ENCODE peak calls at places on chromosomes 4 and X, in five cellular contexts. B is tibial nerve, J is heart left ventricle, V is fibroblast of lung, T is neuronal stem cell. O is an unnamed sample.

GRCh38 chrX:74420194-74421035 is 878 bp upstream of the SLC16A2 start:
- DNase-seq in B (peak; percentile 35), J (peak; percentile 74), V (peak; percentile 56), T (peak; percentile 48), O (no peak)

GRCh38 chr4:94743838-94744237 is 13.9 kb upstream of the BMPR1B start:
- DNase-seq in B (no peak), J (no peak), V (no peak), T (no peak), O (no peak)

GRCh38 chrX:18707442-18708049 is at the start of gene PPEF1:
- DNase-seq in B (no peak), J (no peak), V (no peak), T (no peak), O (no peak)

GRCh38 chr4:3436798-3437581 is 4.8 kb upstream of the HGFAC start:
- DNase-seq in B (no peak), J (no peak), V (peak; percentile 39), T (no peak), O (no peak)

GRCh38 chr4:124157781-124158180 is 554.8 kb downstream of the ANKRD50 start:
- DNase-seq in B (no peak), J (no peak), V (no peak), T (no peak), O (no peak)

GRCh38 chr4:166134285-166134684 is 261.2 kb downstream of the TLL1 start:
- DNase-seq in B (no peak), J (no peak), V (no peak), T (no peak), O (no peak)

GRCh38 chr4:36414248-36414647 is 132.8 kb downstream of the DTHD1 start:
- DNase-seq in B (no peak), J (no peak), V (no peak), T (no peak), O (no peak)

GRCh38 chr4:1487106-1487505 is 80.9 kb upstream of the NKX1-1 start:
- DNase-seq in B (no peak), J (no peak), V (no peak), T (no peak), O (no peak)

GRCh38 chr4:22237155-22237751 is 278.6 kb downstream of the ADGRA3 start:
- DNase-seq in B (no peak), J (no peak), V (peak; percentile 4), T (no peak), O (peak; percentile 61)

GRCh38 chr4:120995611-120996010 is 73.1 kb upstream of the PRDM5 start:
- DNase-seq in B (no peak), J (no peak), V (no peak), T (no peak), O (no peak)

GRCh38 chrX:36909584-36909983 is 98.6 kb upstream of the FAM47C start:
- DNase-seq in B (no peak), J (no peak), V (peak; percentile 50), T (no peak), O (no peak)

GRCh38 chrX:136660896-136661295 is 12.9 kb downstream of the CD40LG start:
- DNase-seq in B (no peak), J (no peak), V (no peak), T (no peak), O (no peak)

GRCh38 chr4:152896819-152897218 is 39.3 kb upstream of the FHDC1 start:
- DNase-seq in B (no peak), J (no peak), V (peak; percentile 55), T (no peak), O (no peak)

GRCh38 chrX:109475174-109475891 is 6.6 kb downstream of the GUCY2F start:
- DNase-seq in B (no peak), J (peak; percentile 9), V (peak; percentile 51), T (peak; percentile 45), O (no peak)

GRCh38 chr4:531721-532565 is 32.9 kb downstream of the PIGG start:
- DNase-seq in B (no peak), J (no peak), V (no peak), T (no peak), O (no peak)

GRCh38 chrX:13068651-13069050 is 24.2 kb upstream of the FAM9C start:
- DNase-seq in B (no peak), J (no peak), V (no peak), T (no peak), O (no peak)

GRCh38 chrX:153775631-153776595 is 4.9 kb upstream of the SRPK3 start:
- DNase-seq in B (no peak), J (peak; percentile 3), V (no peak), T (no peak), O (no peak)

GRCh38 chr4:150305995-150306394 is 227.8 kb downstream of the DCLK2 start:
- DNase-seq in B (no peak), J (no peak), V (peak; percentile 52), T (no peak), O (no peak)

GRCh38 chrX:102899940-102900916 is 36.8 kb upstream of the RAB40AL start:
- DNase-seq in B (peak; percentile 46), J (peak; percentile 10), V (peak; percentile 66), T (peak; percentile 63), O (peak; percentile 20)

GRCh38 chr4:120331486-120332281 is 265.0 kb upstream of the MAD2L1 start:
- DNase-seq in B (no peak), J (no peak), V (peak; percentile 42), T (no peak), O (no peak)

GRCh38 chr4:161799687-161800086 is 364.1 kb downstream of the FSTL5 start:
- DNase-seq in B (no peak), J (no peak), V (peak; percentile 15), T (no peak), O (no peak)

GRCh38 chrX:112819013-112819635 is 21.5 kb downstream of the AMOT start:
- DNase-seq in B (no peak), J (no peak), V (peak; percentile 89), T (no peak), O (no peak)

GRCh38 chr4:116724249-116724648 is 361.1 kb downstream of the TRAM1L1 start:
- DNase-seq in B (no peak), J (no peak), V (no peak), T (no peak), O (no peak)

GRCh38 chrX:16239211-16239610 is 71.9 kb downstream of the MAGEB17 start:
- DNase-seq in B (no peak), J (no peak), V (peak; percentile 61), T (no peak), O (no peak)

GRCh38 chrX:54076903-54077302 is 32.6 kb upstream of the PHF8 start:
- DNase-seq in B (no peak), J (no peak), V (peak; percentile 18), T (no peak), O (no peak)

GRCh38 chr4:1567808-1568581 is 116.1 kb downstream of the FAM53A start:
- DNase-seq in B (no peak), J (no peak), V (no peak), T (no peak), O (no peak)

GRCh38 chr4:5036239-5036638 is 15.0 kb upstream of the STK32B start:
- DNase-seq in B (no peak), J (no peak), V (no peak), T (no peak), O (no peak)

GRCh38 chr4:27760176-27760575 is 899.5 kb downstream of the STIM2 start:
- DNase-seq in B (no peak), J (no peak), V (no peak), T (no peak), O (no peak)

GRCh38 chr4:159360549-159360948 is 257.7 kb downstream of the RAPGEF2 start:
- DNase-seq in B (no peak), J (no peak), V (peak; percentile 89), T (no peak), O (no peak)

DNA sequence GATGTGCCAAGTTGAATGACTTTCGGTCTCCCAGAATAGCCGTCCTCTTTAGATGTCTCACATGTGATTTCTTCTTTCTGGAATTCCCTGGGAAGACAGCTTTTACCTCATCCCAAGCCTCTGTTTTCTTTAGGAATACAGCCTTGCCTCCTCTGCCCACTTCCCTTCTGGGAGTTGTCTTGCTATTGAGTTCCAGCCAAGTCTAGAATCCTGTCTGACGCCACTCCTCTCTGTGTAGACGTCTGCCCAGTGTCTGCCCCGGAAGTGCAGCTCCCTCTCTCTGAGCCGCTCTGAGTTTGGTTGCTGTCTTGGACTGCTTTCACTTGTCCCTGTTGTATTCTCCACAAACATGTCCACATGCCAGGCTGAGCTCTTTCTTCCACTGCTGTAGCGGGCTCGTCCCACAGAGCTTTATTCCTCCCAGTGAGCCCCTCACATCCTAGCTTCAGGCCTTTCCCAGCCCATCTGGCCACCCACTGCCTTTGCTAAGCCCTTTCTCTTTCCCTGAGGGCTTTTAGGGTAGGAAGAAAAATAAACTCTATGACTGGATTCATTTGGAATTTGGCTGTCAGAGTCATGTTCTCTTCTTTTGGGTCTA is 9.0 kb upstream of the IGFBP7 start:
- DNase-seq in B (peak; percentile 37), J (peak; percentile 71), V (peak; percentile 84), T (no peak), O (no peak)
- H3K27ac ChIP-seq in B (peak overlapping the region; percentile 90), J (peak overlapping the region; percentile 86), V (peak overlapping the region; percentile 32), T (no peak overlapping the region), O (no peak overlapping the region)

GRCh38 chr4:107389965-107390364 is 330.1 kb downstream of the PAPSS1 start:
- DNase-seq in B (no peak), J (no peak), V (no peak), T (no peak), O (no peak)

GRCh38 chr4:107391009-107391629 is 328.9 kb downstream of the PAPSS1 start:
- DNase-seq in B (no peak), J (no peak), V (no peak), T (no peak), O (no peak)

GRCh38 chr4:107392380-107392779 is 327.7 kb downstream of the PAPSS1 start:
- DNase-seq in B (no peak), J (no peak), V (no peak), T (no peak), O (no peak)

GRCh38 chr4:107391630-107392028 is 328.4 kb downstream of the PAPSS1 start:
- DNase-seq in B (no peak), J (no peak), V (no peak), T (no peak), O (no peak)

DNA sequence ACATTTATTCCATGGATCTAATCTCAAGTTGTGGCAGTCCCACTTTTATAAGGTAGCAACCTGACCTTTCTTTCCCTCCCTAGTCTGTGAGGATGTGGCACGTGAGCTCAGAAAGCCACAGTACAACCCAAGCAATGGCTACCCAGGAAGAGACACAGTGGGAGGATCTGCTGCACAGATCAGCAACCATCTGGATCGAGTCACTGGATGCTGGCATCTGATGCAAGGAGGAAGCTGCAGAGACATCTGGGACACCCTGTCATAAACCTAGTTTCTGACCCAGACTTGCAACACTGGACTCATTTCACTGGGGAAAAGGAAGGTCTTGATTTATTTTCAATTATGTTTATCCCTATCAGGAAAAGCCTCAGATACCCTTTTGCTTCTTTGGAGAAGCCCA is 327.1 kb downstream of the PAPSS1 start:
- DNase-seq in B (no peak), J (no peak), V (peak; percentile 9), T (no peak), O (no peak)
- H3K4me1 ChIP-seq in B (no peaks in the 10 kb centered on the region), J (peaks cover 5% of the 10 kb centered on the region), V (no peaks in the 10 kb centered on the region), T (no peaks in the 10 kb centered on the region), O (no peaks in the 10 kb centered on the region)

GRCh38 chr4:38424171-38424871 is 239.7 kb upstream of the KLF3 start:
- DNase-seq in B (no peak), J (peak; percentile 24), V (no peak), T (peak; percentile 63), O (peak; percentile 35)
- H3K27ac ChIP-seq in B (no peak overlapping the region), J (no peak overlapping the region), V (no peak overlapping the region), T (peak overlapping the region; percentile 33), O (no peak overlapping the region)

DNA sequence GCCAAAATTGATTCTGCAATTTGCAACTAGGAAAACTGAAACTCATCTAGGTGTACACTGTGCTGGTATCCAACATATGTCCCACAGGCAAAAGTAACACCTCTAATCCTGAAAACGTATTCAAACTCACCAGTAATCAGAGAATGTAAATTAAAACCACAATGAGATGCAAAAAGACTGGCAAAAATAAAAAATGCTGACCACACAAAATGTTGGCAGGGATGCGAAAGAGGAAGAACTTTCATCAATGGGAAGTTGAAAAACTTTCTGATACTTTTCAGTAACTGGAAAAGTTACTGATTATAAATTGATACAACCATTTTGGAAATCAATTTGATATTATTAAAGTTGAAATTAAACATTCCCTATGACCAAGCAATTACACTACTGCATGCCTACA is 20.1 kb upstream of the CORIN start:
- DNase-seq in B (no peak), J (no peak), V (no peak), T (no peak), O (no peak)
- H3K4me1 ChIP-seq in B (no peaks in the 10 kb centered on the region), J (no peaks in the 10 kb centered on the region), V (peaks cover 5% of the 10 kb centered on the region), T (no peaks in the 10 kb centered on the region), O (no peaks in the 10 kb centered on the region)